ENCODE peak calls at places on chromosomes 3 and 15, in nine cellular contexts. X, S, H, P, B, I, Z, D and G are unnamed samples.

GRCh38 chr15:48096813-48097212 is 24.0 kb upstream of the SLC24A5 start:
- DNase-seq in Z (no peak), D (no peak), X (peak; percentile 58), I (no peak), H (no peak), B (peak; percentile 6), P (peak; percentile 47), S (peak; percentile 70), G (peak; percentile 80)

GRCh38 chr3:49005998-49006397 is 1.2 kb upstream of the WDR6 start:
- DNase-seq in P (no peak), D (no peak), I (no peak), H (no peak), S (no peak), Z (no peak), B (no peak), X (no peak), G (no peak)

GRCh38 chr3:52227117-52227516 is 1.7 kb upstream of the TLR9 start:
- DNase-seq in P (no peak), D (no peak), I (no peak), H (no peak), S (no peak), B (no peak), X (no peak), Z (no peak), G (no peak)

GRCh38 chr3:45453083-45453482 is 64.7 kb downstream of the LARS2 start:
- DNase-seq in D (no peak), I (no peak), S (no peak), B (no peak), H (no peak), P (no peak), Z (no peak), X (no peak), G (no peak)

GRCh38 chr3:132595036-132595435 is 2.0 kb upstream of the ACKR4 start:
- DNase-seq in S (peak; percentile 91), B (peak; percentile 51), I (no peak), H (no peak), D (no peak), Z (no peak), X (no peak), P (peak; percentile 71), G (no peak)

GRCh38 chr15:65666257-65666656 is 44.5 kb downstream of the SLC24A1 start:
- DNase-seq in I (no peak), Z (no peak), B (no peak), H (no peak), S (peak; percentile 57), P (peak; percentile 71), X (peak; percentile 33), D (no peak), G (peak; percentile 66)

GRCh38 chr3:127786358-127787070 is 35.8 kb downstream of the MGLL start:
- DNase-seq in Z (no peak), P (no peak), D (no peak), I (peak; percentile 88), B (peak; percentile 87), H (peak; percentile 46), X (peak; percentile 43), S (peak; percentile 82), G (peak; percentile 83)

GRCh38 chr15:34436126-34436955 is 1.3 kb downstream of the GOLGA8A start:
- DNase-seq in D (peak; percentile 64), I (no peak), Z (peak; percentile 10), H (no peak), S (no peak), B (peak; percentile 10), X (no peak), P (no peak), G (peak; percentile 12)

GRCh38 chr3:67655364-67656121 is 1.1 kb upstream of the SUCLG2 start:
- DNase-seq in H (peak; percentile 36), D (peak; percentile 86), X (no peak), B (no peak), I (peak; percentile 21), S (no peak), P (no peak), Z (peak; percentile 92), G (no peak)

GRCh38 chr15:88624156-88624970 is 3.2 kb downstream of the AEN start:
- DNase-seq in P (peak; percentile 72), Z (peak; percentile 75), H (no peak), B (no peak), X (no peak), D (peak; percentile 72), I (no peak), S (no peak), G (peak; percentile 77)

DNA sequence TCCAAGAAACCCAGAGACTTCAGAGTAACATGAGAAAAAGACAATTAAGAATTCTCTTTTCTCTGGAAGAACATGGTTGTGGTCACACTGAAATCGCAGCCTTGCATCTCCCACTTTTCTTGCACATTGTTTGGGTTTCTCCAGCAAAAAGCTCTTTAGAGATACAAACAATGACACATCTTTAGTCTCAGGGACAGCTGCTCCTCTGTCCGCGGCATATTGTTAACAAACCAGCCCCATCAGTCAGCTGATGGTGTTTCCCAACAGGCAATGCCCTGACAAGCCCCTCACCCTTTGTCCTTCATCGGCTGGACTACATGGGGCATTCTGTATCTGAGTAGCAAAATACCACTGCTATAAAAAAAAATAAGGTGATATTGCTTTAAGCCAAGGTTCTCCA is 53.4 kb downstream of the UMPS start:
- DNase-seq in B (no peak), X (no peak), S (no peak), H (no peak), I (no peak), P (no peak), Z (no peak), D (no peak), G (peak; percentile 50)
- H3K4me3 ChIP-seq in B (no peak overlapping the region), X (no peak overlapping the region), S (no peak overlapping the region), H (no peak overlapping the region), I (no peak overlapping the region), P (no peak overlapping the region), Z (no peak overlapping the region), D (no peak overlapping the region), G (no peak overlapping the region)

DNA sequence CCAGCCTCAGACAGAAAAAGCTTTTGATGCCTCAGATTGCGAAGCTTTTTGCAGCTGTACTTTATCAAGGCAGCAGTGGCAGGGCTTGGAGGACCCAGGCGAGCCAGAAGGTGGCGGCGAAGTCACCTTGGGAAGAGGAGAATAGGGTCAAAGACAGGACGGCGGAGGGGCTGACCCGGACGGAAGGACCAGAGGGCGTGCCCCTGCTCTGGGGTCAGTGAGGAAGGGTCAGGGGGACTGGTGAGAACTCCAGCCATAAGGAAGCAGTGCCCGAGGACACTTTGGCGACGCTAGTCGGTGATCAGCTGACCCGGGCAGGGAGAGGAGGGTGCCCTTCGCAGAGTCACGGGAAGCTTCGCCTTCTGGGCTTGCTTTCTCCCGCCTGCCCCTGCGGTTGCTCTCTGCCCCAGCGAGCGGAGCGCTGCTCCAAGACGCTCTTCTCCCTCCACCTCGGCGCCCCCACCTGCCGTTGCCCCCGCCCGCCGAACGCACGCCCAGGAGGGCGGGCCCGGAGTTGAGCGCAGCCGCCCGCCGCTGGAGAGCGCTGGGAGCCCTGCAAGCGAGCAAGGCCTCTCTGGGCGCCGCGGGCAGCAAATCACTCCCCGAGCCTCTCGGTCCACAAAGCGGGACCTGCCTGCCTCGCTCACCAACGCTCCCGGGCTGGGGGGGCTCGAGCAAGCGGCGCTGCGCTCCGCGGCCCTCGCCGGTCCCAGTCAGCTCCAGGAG is 1.4 kb downstream of the CADPS start:
- DNase-seq in H (no peak), D (no peak), B (peak; percentile 25), Z (peak; percentile 9), S (no peak), I (peak; percentile 80), P (no peak), X (no peak), G (peak; percentile 12)
- H3K4me3 ChIP-seq in H (peak overlapping the region; percentile 45), D (no peak overlapping the region), B (peak overlapping the region; percentile 33), Z (no peak overlapping the region), S (peak overlapping the region; percentile 25), I (peak overlapping the region; percentile 80), P (no peak overlapping the region), X (no peak overlapping the region), G (peak overlapping the region; percentile 42)

GRCh38 chr15:52808441-52808840 is 18.3 kb upstream of the ONECUT1 start:
- DNase-seq in I (no peak), X (no peak), Z (no peak), D (no peak), B (no peak), S (no peak), P (no peak), H (no peak), G (no peak)

GRCh38 chr15:52806284-52806655 is 16.1 kb upstream of the ONECUT1 start:
- DNase-seq in X (no peak), S (no peak), B (no peak), Z (no peak), D (no peak), P (no peak), H (no peak), I (no peak), G (no peak)

GRCh38 chr15:52803543-52804306 is 13.6 kb upstream of the ONECUT1 start:
- DNase-seq in P (no peak), D (no peak), Z (no peak), B (no peak), X (no peak), I (no peak), H (no peak), S (no peak), G (no peak)

GRCh38 chr15:52804526-52805081 is 14.5 kb upstream of the ONECUT1 start:
- DNase-seq in Z (no peak), H (no peak), X (no peak), S (no peak), P (no peak), I (no peak), D (no peak), B (no peak), G (no peak)

DNA sequence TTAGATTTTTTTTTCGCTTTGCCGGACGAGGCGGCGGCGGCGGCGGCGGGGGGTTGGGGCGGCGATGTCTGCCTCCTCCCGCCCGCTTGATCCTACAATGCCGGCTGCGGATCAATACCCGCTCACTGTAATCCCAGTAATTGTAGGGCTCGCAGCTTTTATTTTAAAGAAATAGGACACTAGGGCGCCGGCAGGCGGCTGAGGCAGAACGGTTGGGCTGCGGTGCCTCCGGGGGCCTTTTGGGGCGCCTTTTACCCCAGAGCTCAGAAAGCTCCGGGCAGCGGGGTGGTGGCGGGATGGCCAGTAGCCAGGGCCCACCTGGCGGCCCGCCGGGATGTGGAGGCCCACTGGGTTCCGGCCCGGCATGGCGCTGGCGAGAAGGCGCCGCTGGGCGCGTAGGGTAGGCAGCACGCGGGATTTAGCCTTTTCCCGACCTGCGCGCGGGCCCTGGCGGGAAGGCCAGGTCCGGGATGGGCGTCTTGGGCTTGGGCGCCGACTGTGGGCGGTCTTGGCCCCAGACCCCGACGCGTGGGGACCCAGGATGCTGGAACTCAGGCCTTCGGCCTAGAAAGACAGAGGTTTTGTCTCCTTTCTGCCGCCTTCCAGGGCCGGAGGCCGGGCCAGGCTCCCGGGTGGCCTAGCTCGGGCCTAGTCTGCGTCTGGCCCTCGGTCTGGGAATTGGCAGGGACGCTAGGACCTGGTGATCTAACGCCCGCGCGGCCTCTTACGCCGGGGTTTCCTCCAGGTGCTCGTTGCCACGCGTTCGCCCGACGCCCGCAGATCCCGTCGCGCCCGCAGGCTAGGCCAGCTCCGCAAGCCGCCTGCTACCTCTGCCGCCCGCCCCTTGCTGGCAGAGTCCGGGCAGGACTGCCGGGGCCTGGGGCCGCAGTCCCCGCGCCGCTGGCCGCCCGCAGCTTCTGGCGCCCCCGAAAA is 15.5 kb upstream of the ONECUT1 start:
- DNase-seq in Z (no peak), X (no peak), P (no peak), H (no peak), I (no peak), S (no peak), B (no peak), D (no peak), G (no peak)
- H3K4me3 ChIP-seq in Z (no peak overlapping the region), X (no peak overlapping the region), P (no peak overlapping the region), H (peak overlapping the region; percentile 33), I (peak overlapping the region; percentile 20), S (no peak overlapping the region), B (no peak overlapping the region), D (peak overlapping the region; percentile 30), G (no peak overlapping the region)

DNA sequence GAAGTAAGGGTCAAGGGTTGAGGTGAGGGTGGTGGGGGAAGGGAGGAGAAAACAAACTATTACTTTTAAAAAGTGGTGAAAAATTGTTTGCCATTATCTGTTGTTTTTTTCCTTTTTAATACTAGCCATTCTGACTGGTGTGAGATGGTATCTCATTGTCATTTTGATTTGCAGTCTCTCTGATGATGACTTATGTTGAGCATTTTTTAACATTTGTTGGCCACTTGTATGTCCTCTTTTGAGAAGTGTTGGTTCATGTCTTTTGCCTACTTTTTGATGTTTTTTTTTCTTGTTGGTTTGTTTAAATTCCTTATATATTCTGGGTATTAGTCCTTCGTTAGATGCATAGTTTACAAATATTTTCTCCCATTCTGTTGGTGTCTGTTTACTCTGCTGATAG is 185.9 kb upstream of the ANKRD28 start:
- DNase-seq in X (no peak), H (no peak), D (no peak), S (no peak), P (no peak), Z (no peak), B (no peak), I (no peak), G (peak; percentile 42)
- H3K4me3 ChIP-seq in X (no peak overlapping the region), H (no peak overlapping the region), D (no peak overlapping the region), S (peak overlapping the region; percentile 29), P (no peak overlapping the region), Z (no peak overlapping the region), B (no peak overlapping the region), I (no peak overlapping the region), G (no peak overlapping the region)